ENCODE peak calls at places on chromosomes 5 and 9, in ten cellular contexts. P is left lung; W is heart left ventricle; I is CD4-positive, alpha-beta T cell; D is upper lobe of right lung; S is IMR-90; L is T-helper 17 cell; R is CD8-positive, alpha-beta T cell; C is CD4-positive, CD25-positive, alpha-beta regulatory T cell; B is heart right ventricle. O is an unnamed sample. For H3K9me3, the result is how much of the 10 kb centered on the place peaks cover.

GRCh38 chr5:133440467-133441115 is 171.8 kb downstream of the FSTL4 start:
- ATAC-seq in P (no peak), W (peak), I (no peak), D (no peak), S (no peak), L (no peak), R (no peak), C (no peak), B (peak), O (peak)

GRCh38 chr5:5005351-5005750 is 134.8 kb upstream of the ADAMTS16 start:
- ATAC-seq in P (no peak), W (no peak), I (no peak), D (no peak), S (no peak), L (no peak), R (no peak), C (no peak), B (no peak), O (no peak)

GRCh38 chr9:37582548-37583157 is 6.5 kb upstream of the FBXO10 start:
- ATAC-seq in P (peak), W (peak), I (peak), D (peak), S (peak), L (peak), R (peak), C (no peak), B (no peak), O (no peak)

GRCh38 chr5:13412040-13412595 is 532.4 kb downstream of the DNAH5 start:
- ATAC-seq in P (no peak), W (no peak), I (no peak), D (no peak), S (no peak), L (no peak), R (no peak), C (no peak), B (no peak), O (no peak)

GRCh38 chr5:157730900-157731271 is 334 bp upstream of the THG1L start:
- ATAC-seq in P (no peak), W (no peak), I (no peak), D (no peak), S (no peak), L (no peak), R (no peak), C (no peak), B (no peak), O (no peak)

GRCh38 chr5:96115467-96115812 is 153.8 kb upstream of the ELL2 start:
- ATAC-seq in P (no peak), W (no peak), I (no peak), D (no peak), S (no peak), L (no peak), R (no peak), C (no peak), B (no peak), O (no peak)

GRCh38 chr5:171989276-171989675 is 17.2 kb downstream of the FBXW11 start:
- ATAC-seq in P (peak), W (no peak), I (no peak), D (peak), S (no peak), L (no peak), R (no peak), C (no peak), B (no peak), O (no peak)

GRCh38 chr5:177389368-177390169 is 5.3 kb downstream of the SLC34A1 start:
- ATAC-seq in P (peak), W (peak), I (peak), D (peak), S (peak), L (peak), R (peak), C (peak), B (peak), O (peak)

GRCh38 chr9:89952401-89952800 is 347.6 kb downstream of the GADD45G start:
- ATAC-seq in P (no peak), W (no peak), I (no peak), D (no peak), S (peak), L (no peak), R (no peak), C (no peak), B (no peak), O (no peak)

GRCh38 chr9:137028013-137028280 is at the start of gene ABCA2:
- ATAC-seq in P (no peak), W (no peak), I (no peak), D (no peak), S (peak), L (no peak), R (no peak), C (no peak), B (no peak), O (no peak)

GRCh38 chr9:136625101-136626065 is 37.3 kb upstream of the EGFL7 start:
- ATAC-seq in P (peak), W (peak), I (no peak), D (peak), S (peak), L (no peak), R (no peak), C (no peak), B (peak), O (peak)

GRCh38 chr9:7055201-7055903 is 297.6 kb downstream of the KDM4C start:
- ATAC-seq in P (no peak), W (no peak), I (no peak), D (no peak), S (no peak), L (no peak), R (no peak), C (no peak), B (no peak), O (no peak)

GRCh38 chr9:4221936-4222335 is 77.9 kb downstream of the GLIS3 start:
- ATAC-seq in P (no peak), W (no peak), I (no peak), D (no peak), S (peak), L (no peak), R (no peak), C (no peak), B (no peak), O (no peak)

GRCh38 chr5:129361441-129362025 is 98.6 kb upstream of the ADAMTS19 start:
- ATAC-seq in P (no peak), W (no peak), I (no peak), D (no peak), S (no peak), L (no peak), R (no peak), C (no peak), B (no peak), O (no peak)

GRCh38 chr9:136399176-136400037 is 563 bp downstream of the SNAPC4 start:
- ATAC-seq in P (peak), W (peak), I (no peak), D (peak), S (peak), L (peak), R (no peak), C (no peak), B (peak), O (no peak)

GRCh38 chr9:109331353-109331752 is 10.5 kb upstream of the EPB41L4B start:
- ATAC-seq in P (peak), W (peak), I (no peak), D (peak), S (no peak), L (no peak), R (no peak), C (no peak), B (peak), O (no peak)

GRCh38 chr9:34630402-34631154 is 1.7 kb upstream of the ARID3C start:
- ATAC-seq in P (no peak), W (no peak), I (no peak), D (no peak), S (no peak), L (no peak), R (no peak), C (no peak), B (no peak), O (no peak)

GRCh38 chr9:3138236-3139229 is 294.6 kb upstream of the PUM3 start:
- ATAC-seq in P (no peak), W (no peak), I (no peak), D (no peak), S (peak), L (no peak), R (no peak), C (no peak), B (no peak), O (no peak)

GRCh38 chr9:133821606-133822438 is 83.7 kb upstream of the SARDH start:
- ATAC-seq in P (peak), W (no peak), I (no peak), D (no peak), S (no peak), L (peak), R (no peak), C (no peak), B (no peak), O (no peak)

GRCh38 chr9:27880135-27880534 is 306.9 kb upstream of the C9orf72 start:
- ATAC-seq in P (peak), W (no peak), I (no peak), D (peak), S (no peak), L (no peak), R (no peak), C (no peak), B (no peak), O (no peak)

GRCh38 chr9:109886617-109887016 is 106.6 kb downstream of the PALM2AKAP2 start:
- ATAC-seq in P (no peak), W (no peak), I (no peak), D (no peak), S (no peak), L (peak), R (no peak), C (peak), B (no peak), O (no peak)

GRCh38 chr5:50302815-50303490 is 138.1 kb downstream of the EMB start:
- ATAC-seq in P (peak), W (no peak), I (no peak), D (no peak), S (peak), L (no peak), R (no peak), C (no peak), B (no peak), O (no peak)

DNA sequence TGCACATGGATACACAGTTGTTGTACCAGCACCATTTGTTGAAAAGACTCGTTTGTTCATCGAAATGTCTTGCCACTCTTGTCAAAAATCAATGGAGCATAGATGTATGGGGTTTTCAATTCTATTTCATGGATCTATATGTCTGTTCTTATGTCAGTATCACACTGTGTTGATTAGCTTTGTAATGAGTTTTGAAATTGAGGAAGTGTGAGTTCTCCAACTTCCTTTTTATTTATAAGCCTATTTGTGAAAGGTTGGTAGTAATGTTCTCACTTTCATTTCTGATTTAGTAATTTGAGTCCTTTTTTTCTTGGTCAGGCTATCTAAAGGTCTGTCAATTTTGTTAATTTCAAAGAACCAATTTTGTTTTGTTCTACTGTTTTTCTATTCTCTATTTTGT is 26.1 kb downstream of the ZNF510 start:
- ATAC-seq in P (no peak), W (no peak), I (no peak), D (no peak), S (no peak), L (no peak), R (no peak), C (no peak), B (no peak), O (no peak)
- H3K9me3 ChIP-seq in P (under half), W (half or more), I (half or more), D (half or more), S (under half), L (under half), R (under half), C (half or more), B (under half), O (under half)

GRCh38 chr5:118875131-118875530 is 113.2 kb downstream of the DTWD2 start:
- ATAC-seq in P (no peak), W (no peak), I (no peak), D (no peak), S (no peak), L (no peak), R (no peak), C (no peak), B (no peak), O (no peak)
- H3K9me3 ChIP-seq in P (under half), W (under half), I (under half), D (under half), S (under half), L (under half), R (under half), C (under half), B (under half), O (under half)

DNA sequence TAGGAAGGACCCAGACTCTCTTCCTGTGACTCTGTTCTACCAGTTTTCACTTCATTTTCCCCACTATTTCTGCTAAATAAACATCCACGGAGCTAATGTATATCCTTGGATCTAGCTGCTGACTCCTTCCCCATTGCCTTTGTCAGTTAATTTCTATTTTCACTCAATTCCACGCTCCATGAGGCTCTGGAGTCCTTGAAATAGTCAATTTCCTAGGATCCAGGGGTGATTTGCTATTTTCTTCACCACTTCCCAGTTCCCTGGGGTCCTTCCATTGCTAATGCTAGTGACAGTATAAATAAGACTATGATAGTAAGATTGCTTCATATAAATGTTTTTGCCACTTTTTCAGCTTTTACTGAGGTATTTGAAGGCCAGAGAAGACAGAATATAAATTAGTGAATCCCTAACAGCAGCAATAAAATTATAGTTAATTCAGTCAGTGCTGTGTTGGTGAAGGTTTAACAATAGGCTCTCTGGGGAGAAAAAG is 13.1 kb downstream of the TSSK1B start:
- ATAC-seq in P (no peak), W (no peak), I (no peak), D (no peak), S (no peak), L (no peak), R (no peak), C (no peak), B (no peak), O (no peak)
- H3K9me3 ChIP-seq in P (under half), W (under half), I (under half), D (under half), S (under half), L (under half), R (under half), C (under half), B (under half), O (under half)

DNA sequence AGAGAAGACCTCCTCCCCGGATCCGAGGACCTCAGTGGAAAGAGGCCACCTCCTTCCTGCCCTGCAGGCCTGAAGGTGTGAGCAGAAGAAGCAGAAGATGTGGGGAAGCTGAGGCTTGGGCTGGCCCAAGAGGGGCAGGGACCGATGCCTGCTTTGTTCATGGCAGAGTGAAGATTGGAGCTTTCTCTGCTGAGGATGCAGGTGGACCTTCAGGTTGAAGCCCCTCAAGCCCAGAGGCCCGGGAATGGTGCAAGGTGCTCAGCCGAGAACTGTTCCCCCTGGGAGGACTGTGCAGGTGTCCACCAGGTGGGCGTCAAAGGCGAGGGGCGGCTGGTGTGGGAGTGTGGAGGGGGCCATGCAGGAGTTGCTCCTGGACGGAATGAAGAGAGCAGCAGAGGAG is 277.9 kb upstream of the IRX2 start:
- ATAC-seq in P (no peak), W (no peak), I (no peak), D (no peak), S (no peak), L (no peak), R (no peak), C (no peak), B (no peak), O (no peak)
- H3K9me3 ChIP-seq in P (under half), W (under half), I (under half), D (under half), S (under half), L (under half), R (under half), C (under half), B (under half), O (under half)